ENCODE peak calls at places on chromosomes 11 and 22, in ten cellular contexts. L is foreskin fibroblast, X is body of pancreas, E is fibroblast of lung, H is spleen, J is nephron progenitor cell, N is tibial nerve, D is BJ, U is fibroblast of mammary gland, G is GM20000. V is an unnamed sample.

GRCh38 chr11:126700773-126701554 is 299.6 kb downstream of the KIRREL3 start:
- DNase-seq in E (peak; percentile 27), G (peak; percentile 34), N (no peak), L (peak; percentile 17), H (no peak), J (no peak), U (no peak), D (no peak), X (no peak), V (no peak)

GRCh38 chr11:93198221-93198650 is 445 bp upstream of the SLC36A4 start:
- DNase-seq in G (no peak), H (no peak), U (peak; percentile 31), N (no peak), L (peak; percentile 49), E (peak; percentile 34), D (peak; percentile 7), X (no peak), J (no peak), V (no peak)

GRCh38 chr11:71213696-71214552 is 38.5 kb downstream of the SHANK2 start:
- DNase-seq in X (no peak), E (no peak), H (peak; percentile 51), D (no peak), L (no peak), G (no peak), U (no peak), N (no peak), J (no peak), V (no peak)

GRCh38 chr11:30889116-30889765 is 303.1 kb upstream of the MPPED2 start:
- DNase-seq in G (no peak), X (no peak), J (no peak), D (no peak), E (peak; percentile 71), H (no peak), L (no peak), N (no peak), U (no peak), V (no peak)

GRCh38 chr22:40237241-40237640 is 59.5 kb downstream of the TNRC6B start:
- DNase-seq in X (no peak), D (no peak), J (no peak), E (no peak), G (peak; percentile 41), N (no peak), H (no peak), L (no peak), U (no peak), V (no peak)

GRCh38 chr22:24186352-24186740 is 5.1 kb downstream of the SUSD2 start:
- DNase-seq in D (no peak), U (no peak), X (no peak), L (no peak), N (no peak), G (no peak), E (no peak), J (no peak), H (no peak), V (no peak)

GRCh38 chr11:118012083-118012669 is 26.0 kb downstream of the IL10RA start:
- DNase-seq in N (no peak), X (no peak), E (peak; percentile 15), L (no peak), H (peak; percentile 85), G (no peak), U (peak; percentile 2), J (no peak), D (no peak), V (no peak)

GRCh38 chr22:37807410-37808293 is at the start of gene GCAT:
- DNase-seq in H (peak; percentile 97), X (peak; percentile 98), J (peak; percentile 98), E (peak; percentile 96), D (peak; percentile 84), U (peak; percentile 94), N (peak; percentile 92), G (peak; percentile 99), L (peak; percentile 99), V (peak; percentile 98)

GRCh38 chr11:1103401-1104360 is 29.0 kb downstream of the MUC2 start:
- DNase-seq in L (no peak), D (no peak), U (no peak), J (no peak), N (no peak), H (peak; percentile 70), E (no peak), X (no peak), G (no peak), V (no peak)

GRCh38 chr11:125114518-125114917 is 3.1 kb upstream of the TMEM218 start:
- DNase-seq in X (no peak), G (no peak), H (no peak), L (peak; percentile 20), E (no peak), J (no peak), D (no peak), U (peak; percentile 15), N (no peak), V (no peak)

GRCh38 chr11:33722579-33723234 is 13.5 kb downstream of the CD59 start:
- DNase-seq in X (no peak), H (no peak), N (no peak), L (peak; percentile 73), U (peak; percentile 89), D (no peak), G (peak; percentile 64), J (no peak), E (peak; percentile 82), V (peak; percentile 69)

GRCh38 chr22:46652930-46653331 is 32.7 kb downstream of the GRAMD4 start:
- DNase-seq in G (no peak), X (peak; percentile 20), D (no peak), E (peak; percentile 25), L (no peak), U (peak; percentile 64), H (no peak), J (no peak), N (no peak), V (peak; percentile 63)

GRCh38 chr11:128552783-128553661 is 34.3 kb downstream of the ETS1 start:
- DNase-seq in E (peak; percentile 61), X (no peak), L (peak; percentile 50), J (no peak), G (peak; percentile 84), D (no peak), N (no peak), H (peak; percentile 85), U (peak; percentile 83), V (peak; percentile 70)

GRCh38 chr11:11415786-11416390 is 62.8 kb upstream of the CSNK2A3 start:
- DNase-seq in N (no peak), U (no peak), L (no peak), E (peak; percentile 32), G (no peak), H (no peak), X (no peak), J (no peak), D (no peak), V (peak; percentile 17)

GRCh38 chr11:123020968-123021367 is 39.3 kb upstream of the BSX start:
- DNase-seq in J (peak; percentile 33), N (peak; percentile 16), E (peak; percentile 40), L (peak; percentile 74), X (peak; percentile 9), G (peak; percentile 73), D (no peak), H (no peak), U (peak; percentile 59), V (peak; percentile 48)

GRCh38 chr11:109728056-109728455 is 306.1 kb downstream of the C11orf87 start:
- DNase-seq in L (peak; percentile 1), E (peak; percentile 13), D (no peak), U (no peak), X (no peak), G (no peak), J (no peak), N (no peak), H (no peak), V (no peak)

GRCh38 chr11:68266121-68266891 is 5.5 kb downstream of the C11orf24 start:
- DNase-seq in N (peak; percentile 16), E (no peak), U (no peak), H (no peak), D (no peak), J (no peak), G (peak; percentile 83), L (no peak), X (no peak), V (no peak)

GRCh38 chr11:21321530-21321929 is 652.1 kb downstream of the NELL1 start:
- DNase-seq in N (no peak), J (no peak), G (no peak), H (no peak), D (no peak), X (no peak), E (no peak), L (no peak), U (no peak), V (no peak)

GRCh38 chr11:21323617-21324016 is 654.2 kb downstream of the NELL1 start:
- DNase-seq in E (no peak), J (no peak), D (no peak), L (no peak), U (no peak), G (no peak), X (no peak), H (no peak), N (no peak), V (no peak)
- TF ChIP-seq CTCF in E (no peak), J (peak; percentile 39), D (no peak), L (no peak), U (no peak), G (no peak), X (no peak), H (no peak), N (no peak), V (no peak)

DNA sequence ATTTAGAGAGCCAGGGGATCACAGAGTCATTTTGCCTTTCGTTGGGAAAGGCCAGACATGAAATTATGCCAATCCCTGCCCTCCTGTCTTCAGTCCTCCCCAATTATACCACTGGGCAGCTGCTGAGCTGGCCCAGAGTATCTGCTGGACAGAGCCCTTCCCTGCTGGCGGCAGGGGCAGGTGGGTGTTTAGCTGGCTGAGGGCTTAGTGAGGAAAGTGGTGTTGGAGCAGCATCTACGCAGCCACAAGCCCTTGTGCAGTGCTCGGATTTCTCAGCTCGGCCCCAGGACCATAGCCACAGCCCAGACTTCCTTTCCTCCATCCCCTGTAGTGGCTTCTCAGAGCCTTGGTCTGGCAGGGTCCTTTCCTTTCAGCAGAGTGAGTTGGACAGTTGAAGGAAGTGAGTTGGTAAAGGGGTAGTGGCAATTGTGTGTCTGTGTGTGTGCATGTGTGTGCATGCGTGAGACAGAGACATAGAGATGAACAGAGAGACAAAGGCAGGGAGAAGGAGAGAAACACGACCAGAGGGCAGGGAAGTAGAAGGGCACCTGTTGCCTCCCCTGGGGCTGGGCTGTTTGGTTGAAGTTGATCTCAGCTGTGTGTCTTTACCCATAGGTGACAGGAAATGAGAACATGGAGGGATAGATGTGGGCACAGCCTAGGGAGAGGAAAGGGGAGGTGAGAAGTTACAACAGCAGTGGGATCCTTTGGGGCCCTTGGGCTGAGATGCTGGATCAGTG is 66.2 kb downstream of the GRIK4 start:
- DNase-seq in G (no peak), N (no peak), X (no peak), U (no peak), J (no peak), H (no peak), L (no peak), D (no peak), E (no peak), V (no peak)
- TF ChIP-seq CTCF in G (no peak), N (no peak), X (no peak), U (no peak), J (no peak), H (no peak), L (no peak), D (no peak), E (no peak), V (no peak)

GRCh38 chr11:119481667-119482400 is 58.9 kb upstream of the THY1 start:
- DNase-seq in D (no peak), U (no peak), J (peak; percentile 29), N (no peak), E (no peak), G (no peak), H (peak; percentile 64), X (peak; percentile 45), L (no peak), V (no peak)
- TF ChIP-seq CTCF in D (no peak), U (no peak), J (no peak), N (no peak), E (no peak), G (no peak), H (no peak), X (no peak), L (no peak), V (no peak)

GRCh38 chr22:19674129-19674928 is 40.0 kb upstream of the SEPTIN5 start:
- DNase-seq in H (no peak), D (no peak), X (no peak), N (no peak), E (no peak), L (no peak), U (peak; percentile 21), J (no peak), G (no peak), V (no peak)
- TF ChIP-seq CTCF in H (no peak), D (no peak), X (no peak), N (no peak), E (no peak), L (no peak), U (no peak), J (no peak), G (no peak), V (no peak)

V was measured in fibroblast of villous mesenchyme.